ENCODE peak calls at places on chromosomes 16 and 17, in eight cellular contexts. S, H, D, Q, N, O, J and R are unnamed samples.

GRCh38 chr16:76345093-76345735 is 68.0 kb downstream of the CNTNAP4 start:
- DNase-seq in S (no peak), H (no peak), D (no peak), Q (no peak), N (peak), O (peak), J (peak), R (no peak)

GRCh38 chr17:75869282-75870141 is 8.9 kb downstream of the TRIM47 start:
- DNase-seq in S (peak), H (no peak), D (no peak), Q (peak), N (no peak), O (no peak), J (no peak), R (no peak)

GRCh38 chr17:54771409-54771808 is 129.2 kb upstream of the TOM1L1 start:
- DNase-seq in S (no peak), H (no peak), D (no peak), Q (no peak), N (no peak), O (no peak), J (no peak), R (no peak)

GRCh38 chr16:2820836-2821482 is 3.9 kb downstream of the PRSS21 start:
- DNase-seq in S (no peak), H (no peak), D (no peak), Q (peak), N (no peak), O (no peak), J (no peak), R (no peak)

GRCh38 chr16:26569793-26570192 is 496.9 kb upstream of the C16orf82 start:
- DNase-seq in S (no peak), H (peak), D (no peak), Q (no peak), N (peak), O (no peak), J (peak), R (no peak)

GRCh38 chr17:1324201-1324750 is 44.8 kb downstream of the TRARG1 start:
- DNase-seq in S (no peak), H (no peak), D (no peak), Q (no peak), N (no peak), O (peak), J (no peak), R (no peak)

GRCh38 chr17:66191607-66192377 is at the start of gene CEP112:
- DNase-seq in S (peak), H (peak), D (peak), Q (peak), N (peak), O (peak), J (peak), R (no peak)

GRCh38 chr16:74497761-74498160 is 76.5 kb upstream of the CLEC18B start:
- DNase-seq in S (no peak), H (no peak), D (no peak), Q (no peak), N (no peak), O (no peak), J (no peak), R (no peak)

GRCh38 chr16:65684230-65684629 is 562.4 kb upstream of the CDH11 start:
- DNase-seq in S (no peak), H (no peak), D (no peak), Q (no peak), N (no peak), O (no peak), J (no peak), R (no peak)

GRCh38 chr17:55340726-55341125 is 76.0 kb downstream of the HLF start:
- DNase-seq in S (no peak), H (no peak), D (no peak), Q (no peak), N (no peak), O (no peak), J (no peak), R (no peak)

GRCh38 chr16:68434654-68435210 is 13.6 kb downstream of the SMPD3 start:
- DNase-seq in S (no peak), H (no peak), D (no peak), Q (peak), N (no peak), O (no peak), J (no peak), R (no peak)

GRCh38 chr16:17724242-17724898 is 253.6 kb upstream of the XYLT1 start:
- DNase-seq in S (peak), H (no peak), D (no peak), Q (no peak), N (no peak), O (no peak), J (no peak), R (peak)

GRCh38 chr17:79932907-79933306 is 93.7 kb upstream of the CBX4 start:
- DNase-seq in S (no peak), H (no peak), D (no peak), Q (no peak), N (no peak), O (no peak), J (no peak), R (no peak)

GRCh38 chr16:66220766-66221165 is 145.7 kb upstream of the CDH5 start:
- DNase-seq in S (no peak), H (peak), D (no peak), Q (no peak), N (no peak), O (no peak), J (no peak), R (no peak)

GRCh38 chr17:5540321-5540720 is 44.0 kb downstream of the NLRP1 start:
- DNase-seq in S (no peak), H (no peak), D (no peak), Q (no peak), N (no peak), O (no peak), J (no peak), R (no peak)

GRCh38 chr17:54944796-54945195 is 23.7 kb downstream of the COX11 start:
- DNase-seq in S (peak), H (no peak), D (no peak), Q (no peak), N (no peak), O (no peak), J (no peak), R (no peak)

GRCh38 chr17:64632193-64632592 is 29.9 kb downstream of the SMURF2 start:
- DNase-seq in S (no peak), H (no peak), D (no peak), Q (no peak), N (no peak), O (no peak), J (no peak), R (no peak)

GRCh38 chr16:3458852-3459361 is 15.4 kb downstream of the NAA60 start:
- DNase-seq in S (peak), H (peak), D (no peak), Q (no peak), N (peak), O (peak), J (peak), R (no peak)

GRCh38 chr16:84851192-84852127 is 31.7 kb downstream of the CRISPLD2 start:
- DNase-seq in S (peak), H (no peak), D (peak), Q (no peak), N (no peak), O (no peak), J (no peak), R (peak)

GRCh38 chr16:24731722-24732419 is 2.4 kb downstream of the TNRC6A start:
- DNase-seq in S (no peak), H (no peak), D (peak), Q (peak), N (peak), O (no peak), J (peak), R (no peak)

GRCh38 chr17:27293359-27293897 is 486 bp upstream of the WSB1 start:
- DNase-seq in S (no peak), H (no peak), D (no peak), Q (peak), N (no peak), O (no peak), J (peak), R (no peak)

GRCh38 chr17:14621826-14622621 is 321.1 kb downstream of the HS3ST3B1 start:
- DNase-seq in S (no peak), H (peak), D (no peak), Q (no peak), N (no peak), O (no peak), J (no peak), R (no peak)

GRCh38 chr16:22360963-22361659 is 13.3 kb downstream of the CDR2 start:
- DNase-seq in S (no peak), H (no peak), D (no peak), Q (no peak), N (no peak), O (no peak), J (no peak), R (no peak)

GRCh38 chr17:47987240-47987835 is 16.4 kb downstream of the CDK5RAP3 start:
- DNase-seq in S (peak), H (no peak), D (no peak), Q (no peak), N (no peak), O (no peak), J (no peak), R (no peak)

GRCh38 chr16:63192969-63193368 is 1156.7 kb upstream of the CDH8 start:
- DNase-seq in S (no peak), H (no peak), D (no peak), Q (no peak), N (no peak), O (no peak), J (no peak), R (no peak)

GRCh38 chr17:75205793-75206163 is 299 bp downstream of the NUP85 start:
- DNase-seq in S (no peak), H (no peak), D (no peak), Q (no peak), N (no peak), O (no peak), J (no peak), R (no peak)

GRCh38 chr17:17075037-17075755 is 32.9 kb downstream of the MPRIP start:
- DNase-seq in S (peak), H (no peak), D (peak), Q (peak), N (peak), O (no peak), J (peak), R (peak)

GRCh38 chr17:37247825-37248224 is 128.0 kb upstream of the C17orf78 start:
- DNase-seq in S (no peak), H (no peak), D (no peak), Q (no peak), N (no peak), O (no peak), J (no peak), R (no peak)

GRCh38 chr17:309361-309888 is 43.2 kb downstream of the RPH3AL start:
- DNase-seq in S (no peak), H (peak), D (peak), Q (no peak), N (peak), O (no peak), J (no peak), R (no peak)

DNA sequence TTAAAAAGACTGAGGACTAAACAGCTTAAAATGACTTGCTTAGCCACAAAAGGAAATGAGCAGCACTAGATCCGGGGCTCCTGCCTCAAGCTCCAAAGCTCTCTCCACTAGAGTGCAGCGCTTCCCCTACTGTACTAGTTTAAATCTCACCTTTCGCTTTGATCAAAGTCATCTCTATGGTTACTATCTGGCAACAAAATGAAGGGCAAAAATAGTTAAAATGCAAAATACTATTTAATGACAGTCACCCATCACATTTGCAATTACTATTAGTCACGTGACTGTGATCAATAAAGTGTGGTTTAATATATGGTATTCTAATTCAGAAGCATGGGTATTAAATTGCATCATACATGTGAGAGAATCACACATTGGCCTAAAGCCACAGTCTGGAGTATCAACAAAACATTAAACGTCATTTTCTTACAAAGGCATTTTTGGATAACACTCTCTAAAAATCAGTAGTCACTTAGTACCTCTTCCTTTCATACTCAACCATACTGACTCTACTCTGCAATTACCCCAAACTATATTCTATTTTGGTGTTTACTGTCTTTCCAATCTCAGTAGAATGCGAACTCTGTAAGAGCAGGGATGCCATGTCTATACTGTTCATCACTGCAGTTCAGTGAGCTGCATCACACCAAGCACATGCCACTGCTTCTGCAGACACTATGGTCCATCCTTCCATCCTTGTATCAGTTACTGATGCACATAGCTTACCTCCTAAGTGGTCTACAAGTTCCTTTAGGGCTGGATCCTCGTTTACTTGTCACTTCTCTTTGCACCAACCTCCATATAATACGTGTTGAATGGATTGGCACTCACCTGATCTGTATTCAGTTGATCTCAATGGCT is 6.2 kb downstream of the PSMD12 start:
- DNase-seq in S (peak), H (no peak), D (no peak), Q (no peak), N (peak), O (no peak), J (no peak), R (no peak)
- TF ChIP-seq CTCF in S (peak), H (no peak), D (peak), Q (no peak), N (peak), O (no peak), J (no peak), R (peak)

DNA sequence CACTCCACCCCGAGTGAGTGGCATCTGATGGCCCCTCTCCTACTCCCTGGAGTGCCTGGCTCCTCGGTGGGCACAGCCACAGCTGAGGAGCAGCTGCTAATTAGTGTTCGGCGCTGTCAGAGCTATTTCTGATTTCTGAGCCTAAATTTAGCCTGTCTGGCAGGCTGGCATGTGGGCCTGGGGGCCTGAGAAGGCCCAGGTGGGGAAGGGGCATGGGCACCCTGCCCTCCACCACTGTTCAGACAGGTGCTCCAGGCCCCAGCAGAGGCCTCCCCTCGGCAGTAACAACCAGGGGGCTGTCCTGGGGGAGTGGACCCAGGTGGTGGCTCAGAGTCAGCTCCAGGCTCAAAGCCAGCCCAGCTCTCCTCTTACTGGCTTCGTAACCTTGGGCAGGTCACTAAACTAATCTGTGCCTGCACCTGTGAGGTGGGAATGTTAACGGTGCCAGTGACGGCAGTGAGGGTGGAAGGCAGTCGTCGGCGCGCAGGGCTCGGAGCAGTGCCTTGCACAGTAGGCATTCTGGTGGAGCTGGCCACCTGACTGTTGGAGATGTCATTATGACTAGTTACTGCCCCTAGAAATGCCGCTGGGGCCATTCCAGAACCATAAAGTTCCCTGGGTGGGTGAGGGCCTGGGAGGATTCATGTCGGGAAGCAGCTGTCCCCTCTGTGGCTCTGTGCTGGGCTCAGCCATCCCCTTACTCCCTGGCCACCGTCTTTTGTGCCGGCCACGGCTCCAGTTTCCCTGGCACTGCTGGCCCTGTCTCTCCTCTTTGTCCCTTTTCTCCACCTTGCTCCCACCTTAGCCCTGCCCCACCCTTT is 6.6 kb downstream of the FMNL1 start:
- DNase-seq in S (no peak), H (no peak), D (no peak), Q (no peak), N (no peak), O (no peak), J (peak), R (no peak)
- H3K4me3 ChIP-seq in S (no peak), H (peak), D (peak), Q (no peak), N (no peak), O (no peak), J (no peak), R (no peak)

GRCh38 chr17:73307130-73307529 is 4.7 kb downstream of the CDC42EP4 start:
- DNase-seq in S (no peak), H (no peak), D (no peak), Q (peak), N (no peak), O (no peak), J (peak), R (no peak)

GRCh38 chr17:73305845-73306836 is 5.7 kb downstream of the CDC42EP4 start:
- DNase-seq in S (no peak), H (no peak), D (no peak), Q (no peak), N (no peak), O (no peak), J (no peak), R (no peak)

GRCh38 chr17:73302189-73302588 is 9.6 kb downstream of the CDC42EP4 start:
- DNase-seq in S (peak), H (no peak), D (no peak), Q (no peak), N (no peak), O (no peak), J (no peak), R (no peak)

GRCh38 chr17:73304438-73304837 is 7.4 kb downstream of the CDC42EP4 start:
- DNase-seq in S (no peak), H (no peak), D (no peak), Q (no peak), N (no peak), O (no peak), J (no peak), R (no peak)

GRCh38 chr17:73304971-73305786 is 6.6 kb downstream of the CDC42EP4 start:
- DNase-seq in S (peak), H (no peak), D (peak), Q (peak), N (peak), O (peak), J (peak), R (no peak)
- TF ChIP-seq CTCF in S (peak), H (no peak), D (peak), Q (no peak), N (peak), O (no peak), J (no peak), R (peak)

GRCh38 chr17:31488264-31488981 is 96.9 kb downstream of the RAB11FIP4 start:
- DNase-seq in S (no peak), H (no peak), D (peak), Q (peak), N (no peak), O (peak), J (peak), R (no peak)
- H3K4me3 ChIP-seq in S (no peak), H (peak), D (peak), Q (peak), N (peak), O (peak), J (peak), R (peak)